ENCODE peak calls at places on chromosomes 6 and 20, in six cellular contexts. Y is astrocyte, P is neural progenitor cell, G is colonic mucosa, L is mammary epithelial cell, U is fibroblast of lung. A is an unnamed sample. For H3K4me1, the result is how much of the 10 kb centered on the place peaks cover.

GRCh38 chr6:36735110-36735971 is 37.7 kb downstream of the RAB44 start:
- DNase-seq in Y (peak), P (no peak), G (peak), L (no peak), U (peak), A (no peak)

GRCh38 chr6:134873500-134874388 is 76.2 kb downstream of the ALDH8A1 start:
- DNase-seq in Y (no peak), P (no peak), G (no peak), L (no peak), U (no peak), A (no peak)

GRCh38 chr20:23214903-23215302 is 128.8 kb upstream of the CD93 start:
- DNase-seq in Y (peak), P (no peak), G (no peak), L (no peak), U (peak), A (no peak)

GRCh38 chr6:104969785-104970581 is 13.1 kb downstream of the LIN28B start:
- DNase-seq in Y (no peak), P (peak), G (no peak), L (no peak), U (no peak), A (no peak)

GRCh38 chr6:105212587-105212986 is 32.8 kb upstream of the POPDC3 start:
- DNase-seq in Y (no peak), P (no peak), G (no peak), L (no peak), U (no peak), A (no peak)

GRCh38 chr20:39910536-39910935 is 778.5 kb downstream of the MAFB start:
- DNase-seq in Y (no peak), P (no peak), G (no peak), L (no peak), U (no peak), A (no peak)

GRCh38 chr20:52652271-52652670 is 319.9 kb upstream of the TSHZ2 start:
- DNase-seq in Y (no peak), P (no peak), G (no peak), L (no peak), U (no peak), A (no peak)

GRCh38 chr20:31811796-31812728 is 7.1 kb upstream of the MYLK2 start:
- DNase-seq in Y (peak), P (no peak), G (no peak), L (no peak), U (peak), A (no peak)

GRCh38 chr6:52759085-52759484 is 4.2 kb downstream of the GSTA2 start:
- DNase-seq in Y (peak), P (no peak), G (no peak), L (no peak), U (peak), A (no peak)

GRCh38 chr6:52712136-52712535 is 41.2 kb downstream of the TMEM14A start:
- DNase-seq in Y (no peak), P (no peak), G (no peak), L (peak), U (no peak), A (no peak)

GRCh38 chr6:136793348-136793747 is 1.1 kb upstream of the MAP3K5 start:
- DNase-seq in Y (no peak), P (no peak), G (no peak), L (peak), U (no peak), A (no peak)

GRCh38 chr20:6746901-6747609 is 20.4 kb upstream of the BMP2 start:
- DNase-seq in Y (no peak), P (no peak), G (no peak), L (peak), U (peak), A (peak)

GRCh38 chr6:108321253-108321740 is 26.4 kb downstream of the AFG1L start:
- DNase-seq in Y (no peak), P (no peak), G (no peak), L (peak), U (no peak), A (no peak)

GRCh38 chr6:156944412-156944811 is 167.2 kb downstream of the ARID1B start:
- DNase-seq in Y (no peak), P (no peak), G (no peak), L (no peak), U (no peak), A (no peak)

GRCh38 chr6:169489642-169490408 is 212.0 kb downstream of the WDR27 start:
- DNase-seq in Y (no peak), P (peak), G (no peak), L (no peak), U (no peak), A (no peak)

GRCh38 chr6:159093608-159094443 is 49.0 kb upstream of the TAGAP start:
- DNase-seq in Y (no peak), P (no peak), G (peak), L (no peak), U (no peak), A (peak)

GRCh38 chr6:82072113-82072512 is 175.4 kb downstream of the IBTK start:
- DNase-seq in Y (no peak), P (no peak), G (no peak), L (peak), U (peak), A (no peak)

GRCh38 chr6:35795453-35796071 is 1.6 kb downstream of the CLPS start:
- DNase-seq in Y (no peak), P (no peak), G (no peak), L (no peak), U (no peak), A (no peak)

DNA sequence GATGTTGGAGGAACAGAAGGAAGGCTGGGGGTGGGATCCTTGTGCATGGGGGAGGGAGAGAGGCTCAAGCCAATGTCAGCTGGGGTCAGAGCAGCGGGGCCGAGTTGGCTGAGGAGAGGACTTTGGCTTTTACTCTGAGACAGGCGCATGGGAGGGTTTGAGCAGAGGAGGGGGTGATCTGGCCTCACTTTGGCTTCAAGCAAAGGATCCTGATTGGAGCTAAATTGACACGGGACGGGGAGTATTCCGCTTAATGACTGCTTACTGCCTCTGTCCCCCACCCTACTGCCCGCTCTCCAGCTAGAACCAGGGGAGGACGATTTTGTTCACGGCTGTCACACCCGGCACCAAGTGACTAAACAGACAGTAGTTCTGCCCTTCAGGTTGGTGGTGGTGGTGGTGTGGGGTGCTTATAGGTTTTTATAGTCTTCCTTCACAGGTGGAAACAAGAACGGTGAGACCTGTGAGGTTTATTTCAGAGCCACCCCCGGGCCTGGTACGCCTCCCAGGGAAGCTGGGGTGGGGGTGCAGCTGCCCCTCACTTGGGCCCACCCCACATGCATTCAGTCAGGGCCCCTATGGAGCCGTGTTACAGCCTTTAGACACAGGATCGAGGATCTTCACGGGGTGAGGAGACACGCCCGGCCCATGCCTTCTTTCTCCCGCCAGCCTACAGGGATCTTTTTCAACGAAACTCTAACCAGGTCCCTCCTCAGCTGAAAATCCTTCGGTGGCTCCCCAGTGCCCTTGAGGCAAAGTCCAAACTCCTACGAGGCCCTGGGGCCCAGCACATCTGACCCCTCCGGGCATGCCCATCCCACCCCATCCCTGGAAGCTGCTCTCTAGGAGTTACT is 1.3 kb upstream of the SNAI1 start:
- DNase-seq in Y (no peak), P (peak), G (no peak), L (no peak), U (no peak), A (no peak)
- H3K4me1 ChIP-seq in Y (under half), P (under half), G (under half), L (under half), U (under half), A (under half)

GRCh38 chr20:49281059-49281912 is 3.4 kb upstream of the ZNFX1 start:
- DNase-seq in Y (peak), P (peak), G (peak), L (no peak), U (peak), A (peak)
- H3K9ac ChIP-seq in Y (peak), P (peak), G (no peak), L (peak), U (no peak), A (peak)

DNA sequence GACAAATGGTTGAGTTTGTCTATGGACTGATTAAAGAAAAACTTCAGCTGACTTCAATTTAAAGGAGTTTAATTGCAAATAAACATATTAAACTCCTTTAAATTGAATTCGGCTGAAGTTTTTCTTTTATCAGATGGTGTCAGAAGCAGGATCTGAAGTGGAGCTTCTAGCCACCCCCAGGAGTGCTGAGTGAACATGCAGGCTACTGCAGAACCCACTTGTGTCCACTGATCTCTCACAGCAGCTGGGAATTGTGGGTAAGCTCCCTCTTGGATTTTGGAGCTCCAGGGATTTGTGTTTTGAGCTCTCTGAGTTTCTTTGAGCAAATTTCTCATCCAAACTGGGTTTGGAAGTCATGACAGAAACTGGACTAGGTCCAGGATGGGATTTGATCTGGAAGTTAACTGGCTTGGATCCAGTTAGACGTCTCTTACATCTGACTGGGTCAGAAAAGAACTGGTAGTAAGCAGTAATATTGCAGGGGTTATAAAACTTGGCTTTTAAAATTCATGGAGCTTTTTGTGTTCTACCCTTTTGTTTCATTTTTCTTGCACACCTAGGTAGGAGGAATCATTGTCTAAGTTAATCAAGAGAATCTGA is 95.8 kb upstream of the UST start:
- DNase-seq in Y (no peak), P (no peak), G (no peak), L (no peak), U (no peak), A (no peak)
- TF ChIP-seq CTCF in Y (no peak), P (no peak), G (no peak), L (no peak), U (no peak), A (no peak)

GRCh38 chr6:44974511-44974910 is 353.6 kb upstream of the RUNX2 start:
- DNase-seq in Y (no peak), P (no peak), G (no peak), L (no peak), U (no peak), A (no peak)
- H3K4me1 ChIP-seq in Y (under half), P (under half), G (under half), L (under half), U (under half), A (under half)

A was measured in endodermal cell.